ENCODE peak calls at places on chromosomes 1 and 21, in four cellular contexts. Y, O, L and I are unnamed samples. For H3K4me1, the result is how much of the 10 kb centered on the place peaks cover.

GRCh38 chr1:36322786-36323635 is 434 bp downstream of the EVA1B start:
- DNase-seq in Y (peak), O (no peak), L (no peak), I (peak)

GRCh38 chr1:112172294-112172882 is 182.9 kb upstream of the KCND3 start:
- DNase-seq in Y (no peak), O (peak), L (peak), I (peak)

GRCh38 chr1:11648732-11649158 is 5.5 kb downstream of the FBXO2 start:
- DNase-seq in Y (peak), O (no peak), L (peak), I (peak)

GRCh38 chr1:7333094-7333493 is 438.0 kb upstream of the VAMP3 start:
- DNase-seq in Y (no peak), O (no peak), L (no peak), I (no peak)

GRCh38 chr1:228281631-228282328 is 73.9 kb downstream of the OBSCN start:
- DNase-seq in Y (peak), O (no peak), L (no peak), I (no peak)

GRCh38 chr1:220409751-220410370 is 118.1 kb upstream of the MARK1 start:
- DNase-seq in Y (no peak), O (no peak), L (no peak), I (peak)

GRCh38 chr1:21541835-21542234 is 32.6 kb downstream of the ALPL start:
- DNase-seq in Y (no peak), O (no peak), L (no peak), I (no peak)

GRCh38 chr1:5793516-5793915 is 198.7 kb downstream of the NPHP4 start:
- DNase-seq in Y (no peak), O (no peak), L (no peak), I (no peak)

GRCh38 chr1:56034847-56035483 is 544.4 kb downstream of the PLPP3 start:
- DNase-seq in Y (no peak), O (no peak), L (no peak), I (no peak)

GRCh38 chr1:91450260-91450659 is 45.6 kb upstream of the HFM1 start:
- DNase-seq in Y (no peak), O (no peak), L (no peak), I (no peak)

GRCh38 chr1:205917466-205918248 is 25.6 kb downstream of the SLC26A9 start:
- DNase-seq in Y (no peak), O (no peak), L (no peak), I (no peak)

GRCh38 chr1:110542730-110543129 is 23.8 kb upstream of the KCNA10 start:
- DNase-seq in Y (no peak), O (peak), L (no peak), I (no peak)

GRCh38 chr1:101002551-101002950 is 23.0 kb downstream of the DPH5 start:
- DNase-seq in Y (no peak), O (no peak), L (no peak), I (no peak)

GRCh38 chr1:173467426-173467825 is 9.7 kb upstream of the PRDX6 start:
- DNase-seq in Y (no peak), O (no peak), L (no peak), I (no peak)

GRCh38 chr1:58513956-58514355 is 32.6 kb downstream of the OMA1 start:
- DNase-seq in Y (no peak), O (no peak), L (no peak), I (no peak)

GRCh38 chr1:68107771-68108170 is 57.3 kb upstream of the DIRAS3 start:
- DNase-seq in Y (no peak), O (no peak), L (no peak), I (no peak)

GRCh38 chr1:23403038-23403336 is 21.6 kb downstream of the TCEA3 start:
- DNase-seq in Y (no peak), O (no peak), L (peak), I (no peak)

GRCh38 chr1:19815801-19816736 is 986 bp upstream of the RNF186 start:
- DNase-seq in Y (peak), O (no peak), L (peak), I (no peak)

GRCh38 chr21:42437786-42438185 is 34.1 kb downstream of the UBASH3A start:
- DNase-seq in Y (no peak), O (peak), L (no peak), I (no peak)

GRCh38 chr1:204992499-204992898 is 50.5 kb upstream of the CNTN2 start:
- DNase-seq in Y (no peak), O (no peak), L (no peak), I (no peak)

GRCh38 chr1:102919659-102920058 is 188.7 kb downstream of the COL11A1 start:
- DNase-seq in Y (no peak), O (no peak), L (no peak), I (no peak)

GRCh38 chr1:85361606-85362005 is 85.2 kb upstream of the BCL10 start:
- DNase-seq in Y (no peak), O (no peak), L (no peak), I (no peak)

GRCh38 chr1:147243228-147243685 is 773 bp downstream of the CHD1L start:
- DNase-seq in Y (peak), O (peak), L (peak), I (no peak)

GRCh38 chr1:184838374-184838995 is 83.8 kb upstream of the EDEM3 start:
- DNase-seq in Y (peak), O (no peak), L (peak), I (no peak)

GRCh38 chr1:181104790-181105133 is 16.3 kb downstream of the IER5 start:
- DNase-seq in Y (peak), O (peak), L (no peak), I (no peak)

GRCh38 chr1:3577300-3577699 is 34.0 kb downstream of the MEGF6 start:
- DNase-seq in Y (no peak), O (no peak), L (no peak), I (no peak)

GRCh38 chr1:56671085-56671484 is 26.0 kb downstream of the PRKAA2 start:
- DNase-seq in Y (no peak), O (no peak), L (no peak), I (no peak)

GRCh38 chr1:72284084-72284397 is 1.7 kb upstream of the NEGR1 start:
- DNase-seq in Y (no peak), O (no peak), L (no peak), I (peak)

GRCh38 chr1:27601771-27602509 is 2.0 kb downstream of the AHDC1 start:
- DNase-seq in Y (peak), O (peak), L (peak), I (no peak)

GRCh38 chr1:2796890-2797740 is 4.4 kb downstream of the TTC34 start:
- DNase-seq in Y (no peak), O (no peak), L (no peak), I (no peak)

GRCh38 chr21:35150562-35151226 is 101.6 kb upstream of the RUNX1 start:
- DNase-seq in Y (no peak), O (no peak), L (no peak), I (no peak)

GRCh38 chr21:43331962-43332458 is 94.9 kb downstream of the SIK1 start:
- DNase-seq in Y (no peak), O (no peak), L (no peak), I (no peak)

GRCh38 chr1:37038703-37039093 is 4.4 kb upstream of the GRIK3 start:
- DNase-seq in Y (no peak), O (no peak), L (peak), I (no peak)

GRCh38 chr1:17347769-17348592 is 24.0 kb upstream of the PADI6 start:
- DNase-seq in Y (no peak), O (no peak), L (no peak), I (no peak)

GRCh38 chr1:235207202-235207565 is 46.1 kb upstream of the RBM34 start:
- DNase-seq in Y (no peak), O (no peak), L (no peak), I (peak)

DNA sequence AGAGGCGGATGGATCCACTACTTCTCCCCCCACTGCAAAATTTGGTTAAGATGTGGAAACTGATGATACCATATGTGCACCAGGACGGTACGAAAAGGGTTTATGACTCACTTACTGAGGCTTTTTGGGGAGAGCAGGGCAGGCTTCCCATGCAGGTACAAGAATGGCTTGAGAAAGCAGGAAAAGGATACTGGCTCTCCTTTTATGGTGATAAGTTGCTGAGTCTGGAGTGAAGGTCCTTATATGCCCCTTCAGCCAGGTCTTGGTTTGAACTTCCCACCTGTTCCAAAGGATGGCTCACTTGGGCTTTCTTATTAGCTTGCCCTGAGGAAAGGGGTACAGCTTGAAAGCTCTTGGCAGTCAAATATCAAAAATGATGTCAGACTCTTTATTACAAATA is 23.1 kb downstream of the MPZL1 start:
- DNase-seq in Y (no peak), O (no peak), L (no peak), I (no peak)
- H3K4me3 ChIP-seq in Y (no peak), O (no peak), L (no peak), I (no peak)

GRCh38 chr1:232577809-232578208 is 52.1 kb downstream of the SIPA1L2 start:
- DNase-seq in Y (no peak), O (no peak), L (no peak), I (no peak)
- H3K4me1 ChIP-seq in Y (under half), O (under half), L (under half), I (under half)

DNA sequence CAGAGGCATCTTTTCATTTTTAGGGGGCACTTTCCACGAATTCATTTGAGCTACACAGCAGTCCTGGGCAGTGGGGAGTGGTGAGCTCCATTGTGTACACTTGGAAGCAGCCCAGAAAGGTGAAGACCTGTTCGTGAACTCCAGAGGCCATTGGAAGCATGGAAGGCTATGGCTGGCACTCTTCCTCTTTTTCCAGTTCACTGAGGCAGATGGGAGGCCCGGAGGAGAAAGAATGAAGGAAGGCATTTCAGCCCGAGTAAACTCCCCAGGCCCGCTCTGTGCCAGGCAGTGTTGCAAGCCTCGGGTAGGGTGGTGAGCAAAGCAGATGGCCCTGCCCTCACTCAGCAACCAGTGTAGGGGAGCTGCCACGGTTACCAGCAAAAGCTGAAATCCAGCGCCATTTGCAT is 673 bp upstream of the DHCR24 start:
- DNase-seq in Y (no peak), O (no peak), L (no peak), I (no peak)
- H3K4me3 ChIP-seq in Y (peak), O (peak), L (peak), I (peak)

DNA sequence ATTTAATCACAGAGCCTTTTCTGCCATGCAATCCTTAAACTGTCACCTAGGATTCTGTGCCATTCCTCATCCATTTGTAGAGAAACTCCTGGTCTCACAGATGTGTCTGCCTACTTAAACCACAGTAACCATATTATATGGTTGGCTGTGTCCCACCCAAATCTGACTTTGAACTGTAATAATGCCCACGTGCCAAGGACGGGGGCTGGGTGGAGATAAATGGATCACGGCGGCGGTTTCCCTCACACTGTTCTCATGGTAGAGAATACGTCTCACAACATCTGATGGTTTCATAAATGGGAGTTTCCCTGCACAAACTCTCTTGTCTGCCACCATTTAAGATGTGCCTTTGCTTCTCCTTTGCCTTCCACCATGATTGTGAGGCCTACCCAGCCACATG is 217.6 kb downstream of the RERE start:
- DNase-seq in Y (peak), O (no peak), L (no peak), I (no peak)
- H3K4me1 ChIP-seq in Y (under half), O (half or more), L (under half), I (under half)

GRCh38 chr1:46436844-46437243 is 42.7 kb downstream of the FAAH start:
- DNase-seq in Y (no peak), O (no peak), L (no peak), I (no peak)
- H3K4me3 ChIP-seq in Y (no peak), O (no peak), L (no peak), I (no peak)

GRCh38 chr1:207822602-207823451 is 71.0 kb downstream of the CD46 start:
- DNase-seq in Y (peak), O (peak), L (peak), I (no peak)
- H3K4me1 ChIP-seq in Y (half or more), O (under half), L (under half), I (under half)